ENCODE peak calls at places on chromosomes 12 and 14, in four cellular contexts. W, L, H and Z are unnamed samples.

GRCh38 chr14:90567991-90568390 is 171.2 kb downstream of the CALM1 start:
- DNase-seq in W (no peak), L (no peak), H (no peak), Z (no peak)

GRCh38 chr14:24339284-24340151 is at the start of gene RIPK3:
- DNase-seq in W (peak; percentile 87), L (peak; percentile 78), H (peak; percentile 36), Z (no peak)

GRCh38 chr14:74856366-74856765 is 19.6 kb downstream of the PROX2 start:
- DNase-seq in W (no peak), L (peak; percentile 21), H (no peak), Z (no peak)

GRCh38 chr14:100128688-100129087 is 30.8 kb downstream of the DEGS2 start:
- DNase-seq in W (no peak), L (no peak), H (no peak), Z (no peak)

GRCh38 chr12:112980491-112981158 is 2.3 kb downstream of the OAS2 start:
- DNase-seq in W (no peak), L (no peak), H (no peak), Z (no peak)

GRCh38 chr14:70152704-70153103 is 36.0 kb downstream of the SLC8A3 start:
- DNase-seq in W (no peak), L (no peak), H (no peak), Z (no peak)

GRCh38 chr12:25434493-25434892 is 118.6 kb downstream of the LMNTD1 start:
- DNase-seq in W (no peak), L (no peak), H (no peak), Z (no peak)

GRCh38 chr12:129101404-129101803 is 248.1 kb downstream of the GLT1D1 start:
- DNase-seq in W (no peak), L (no peak), H (no peak), Z (no peak)

GRCh38 chr14:74161526-74162158 is 76.9 kb downstream of the LIN52 start:
- DNase-seq in W (no peak), L (no peak), H (no peak), Z (no peak)

GRCh38 chr14:101043891-101044290 is 140.4 kb upstream of the RTL1 start:
- DNase-seq in W (no peak), L (no peak), H (no peak), Z (no peak)

GRCh38 chr14:23517650-23518329 is 33.8 kb downstream of the ZFHX2 start:
- DNase-seq in W (no peak), L (no peak), H (no peak), Z (no peak)

GRCh38 chr12:113903381-113903863 is 62.7 kb downstream of the RBM19 start:
- DNase-seq in W (no peak), L (no peak), H (peak; percentile 17), Z (no peak)

GRCh38 chr12:64469455-64470142 is 17.7 kb downstream of the TBK1 start:
- DNase-seq in W (no peak), L (no peak), H (no peak), Z (no peak)

GRCh38 chr12:32661706-32662105 is 17.4 kb upstream of the DNM1L start:
- DNase-seq in W (no peak), L (no peak), H (no peak), Z (no peak)

GRCh38 chr14:39085933-39086332 is 17.1 kb downstream of the SEC23A start:
- DNase-seq in W (no peak), L (no peak), H (no peak), Z (no peak)

GRCh38 chr12:71748081-71748850 is 6.4 kb upstream of the RAB21 start:
- DNase-seq in W (no peak), L (no peak), H (no peak), Z (no peak)

GRCh38 chr14:100608064-100608463 is 20.8 kb upstream of the BEGAIN start:
- DNase-seq in W (no peak), L (no peak), H (no peak), Z (no peak)

GRCh38 chr12:132379996-132380395 is 50.6 kb upstream of the GALNT9 start:
- DNase-seq in W (peak; percentile 18), L (no peak), H (no peak), Z (peak; percentile 4)

GRCh38 chr12:119692410-119692809 is 24.5 kb downstream of the PRKAB1 start:
- DNase-seq in W (no peak), L (no peak), H (no peak), Z (no peak)

GRCh38 chr14:95686935-95687334 is 709 bp downstream of the TCL1B start:
- DNase-seq in W (no peak), L (no peak), H (no peak), Z (no peak)

GRCh38 chr12:68900241-68900640 is 32.7 kb downstream of the CPM start:
- DNase-seq in W (no peak), L (no peak), H (no peak), Z (no peak)

GRCh38 chr12:92558806-92559205 is 144.0 kb upstream of the PLEKHG7 start:
- DNase-seq in W (no peak), L (no peak), H (no peak), Z (no peak)

GRCh38 chr14:95489163-95489887 is 27.1 kb downstream of the SYNE3 start:
- DNase-seq in W (no peak), L (no peak), H (no peak), Z (no peak)

GRCh38 chr14:70096866-70097265 is 91.9 kb downstream of the SLC8A3 start:
- DNase-seq in W (no peak), L (no peak), H (no peak), Z (no peak)

GRCh38 chr14:21069388-21070082 is 569 bp upstream of the ARHGEF40 start:
- DNase-seq in W (no peak), L (peak; percentile 65), H (no peak), Z (peak; percentile 80)

GRCh38 chr12:81259360-81259759 is 181.5 kb downstream of the ACSS3 start:
- DNase-seq in W (no peak), L (no peak), H (no peak), Z (no peak)

GRCh38 chr12:69044887-69045286 is 111.9 kb upstream of the CPM start:
- DNase-seq in W (no peak), L (no peak), H (no peak), Z (no peak)

GRCh38 chr14:97538749-97539388 is 741.7 kb downstream of the VRK1 start:
- DNase-seq in W (no peak), L (no peak), H (no peak), Z (no peak)

GRCh38 chr12:6336079-6336858 is 5.6 kb downstream of the TNFRSF1A start:
- DNase-seq in W (peak; percentile 93), L (peak; percentile 95), H (no peak), Z (peak; percentile 97)

GRCh38 chr12:86774841-86775386 is 518.7 kb upstream of the MGAT4C start:
- DNase-seq in W (no peak), L (no peak), H (no peak), Z (no peak)

DNA sequence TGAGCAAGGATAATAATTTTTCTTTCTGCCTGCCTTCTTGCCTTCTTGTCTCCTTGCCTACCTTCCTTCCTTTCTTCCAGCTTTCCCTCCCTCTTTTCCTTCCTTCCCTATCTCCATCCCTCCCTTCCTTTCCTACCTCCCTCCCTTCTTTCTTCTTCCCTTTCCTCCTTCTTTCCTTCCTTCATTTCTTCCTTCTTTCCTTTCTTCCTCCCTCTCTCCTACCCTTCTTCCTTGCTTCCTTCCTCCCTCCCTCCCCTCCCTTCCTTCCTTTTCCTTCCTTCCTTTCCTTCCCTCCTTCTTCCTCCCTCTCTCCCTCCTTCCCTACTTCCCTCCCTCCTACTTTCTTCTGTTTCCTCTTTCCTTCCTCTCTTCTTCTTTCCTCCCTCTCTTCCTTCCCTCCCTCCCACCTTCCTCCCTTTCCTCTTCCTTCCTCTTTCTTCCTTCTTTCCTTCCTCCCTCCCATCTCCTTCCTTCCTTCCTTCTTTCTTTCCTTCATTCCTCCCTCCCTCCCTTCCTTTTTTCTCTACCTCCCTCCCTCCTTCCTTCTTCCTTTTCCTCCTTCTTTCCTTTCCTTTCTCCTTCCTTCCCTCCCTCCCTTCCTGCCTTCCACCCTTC is 329.8 kb downstream of the APAF1 start:
- DNase-seq in W (no peak), L (no peak), H (no peak), Z (no peak)
- TF ChIP-seq POLR2A in W (no peak), L (no peak), H (no peak), Z (no peak)

DNA sequence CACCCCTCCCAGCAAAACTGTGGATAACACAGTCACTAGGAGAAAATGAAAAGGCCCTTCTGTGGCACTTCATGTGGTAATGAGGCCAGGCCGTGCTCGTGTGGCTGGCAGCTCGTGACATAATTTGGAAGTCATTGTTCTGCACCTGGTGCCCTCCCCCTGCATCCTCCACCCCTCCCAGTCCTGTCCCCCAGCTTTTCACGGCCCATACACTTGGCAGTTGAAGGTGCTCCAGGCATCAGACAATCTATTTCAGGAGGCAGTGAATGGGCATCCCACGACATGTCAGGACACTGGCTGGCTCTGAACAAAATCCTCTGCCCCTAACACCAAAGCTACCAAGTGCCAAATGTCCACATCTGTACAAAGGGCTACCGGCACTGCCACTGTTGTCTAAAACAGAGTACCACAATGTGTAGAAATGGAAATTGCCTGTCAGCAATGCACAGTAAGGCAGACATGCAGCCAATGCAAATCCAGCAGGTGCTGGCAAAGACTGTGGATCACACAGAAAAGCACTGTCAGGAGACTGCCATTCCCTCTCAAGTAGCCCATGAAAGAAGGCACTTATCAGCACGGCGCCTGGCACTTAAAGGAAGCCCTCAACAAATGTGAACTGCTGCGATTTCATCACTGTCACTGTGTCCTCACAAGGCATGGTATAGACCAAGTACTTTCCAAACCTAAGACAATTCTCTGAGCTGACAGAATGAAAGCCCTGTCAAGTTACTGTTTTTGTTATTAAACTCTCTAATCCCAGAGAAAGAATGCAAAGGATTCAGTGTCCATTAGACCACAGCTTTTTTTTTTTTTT is 39.1 kb downstream of the CORO1C start:
- DNase-seq in W (no peak), L (no peak), H (no peak), Z (peak; percentile 50)
- H3K4me1 ChIP-seq in W (peaks cover 7% of the 10 kb centered on the region), L (peaks cover 35% of the 10 kb centered on the region), H (peaks cover 65% of the 10 kb centered on the region), Z (peaks cover 24% of the 10 kb centered on the region)

GRCh38 chr14:49607583-49607982 is 8.8 kb downstream of the LRR1 start:
- DNase-seq in W (no peak), L (no peak), H (no peak), Z (no peak)
- TF ChIP-seq POLR2A in W (no peak), L (no peak), H (no peak), Z (no peak)

GRCh38 chr12:116126610-116127009 is 150.9 kb downstream of the MED13L start:
- DNase-seq in W (no peak), L (no peak), H (no peak), Z (no peak)
- H3K4me1 ChIP-seq in W (peaks cover under 1% of the 10 kb centered on the region), L (peaks cover 56% of the 10 kb centered on the region), H (no peaks in the 10 kb centered on the region), Z (peaks cover 22% of the 10 kb centered on the region)

DNA sequence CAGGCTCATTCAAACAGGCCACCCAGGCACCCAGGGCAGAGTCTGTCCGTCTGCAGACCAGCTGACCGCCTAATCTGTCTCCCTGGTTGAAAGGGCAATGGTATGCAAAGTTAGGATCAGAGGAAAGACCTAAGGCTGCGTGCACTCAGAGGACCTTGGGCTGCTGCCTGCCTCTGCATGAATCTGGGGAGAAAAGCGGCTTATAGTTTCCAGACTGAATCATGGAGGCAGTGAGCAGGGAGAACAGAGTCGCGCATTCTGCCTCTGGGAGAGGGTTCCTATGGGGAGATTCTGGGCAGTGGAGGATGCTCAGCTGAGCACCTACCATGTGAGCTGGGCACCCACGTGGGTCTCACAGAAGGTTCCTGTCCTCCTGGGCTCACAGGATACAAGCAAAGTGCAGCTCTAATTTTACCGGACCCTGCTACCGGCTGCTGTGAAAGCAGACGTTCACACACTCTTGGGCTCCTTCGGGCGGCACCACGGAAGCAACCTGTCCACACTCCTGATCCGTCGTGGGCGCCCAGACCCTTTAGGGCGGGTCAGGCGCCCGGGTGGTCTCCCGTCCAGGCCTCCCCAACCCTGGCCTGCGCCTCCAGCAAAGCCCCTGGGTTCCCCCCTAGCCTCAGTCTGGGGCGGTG is 776 bp downstream of the SCARB1 start:
- DNase-seq in W (no peak), L (no peak), H (no peak), Z (no peak)
- TF ChIP-seq POLR2A in W (no peak), L (no peak), H (no peak), Z (no peak)

GRCh38 chr12:124545508-124546418 is 21.6 kb downstream of the NCOR2 start:
- DNase-seq in W (no peak), L (no peak), H (peak; percentile 76), Z (no peak)
- H3K4me1 ChIP-seq in W (peaks cover 45% of the 10 kb centered on the region), L (peaks cover 55% of the 10 kb centered on the region), H (peaks cover 70% of the 10 kb centered on the region), Z (peaks cover 55% of the 10 kb centered on the region)

GRCh38 chr14:102913341-102914211 is 8.9 kb upstream of the AMN start:
- DNase-seq in W (peak; percentile 40), L (no peak), H (no peak), Z (no peak)
- TF ChIP-seq POLR2A in W (no peak), L (no peak), H (peak; percentile 70), Z (no peak)